ENCODE peak calls at places on chromosome 11, in five cellular contexts. M, E, J, O and S are unnamed samples.
A peak's percentile ranks its signal among the peaks of the same experiment; 100 is the strongest.

GRCh38 chr11:102464037-102464436 is 11.5 kb upstream of the TMEM123 start:
- DNase-seq in M (no peak), E (no peak), J (no peak), O (no peak), S (no peak)

GRCh38 chr11:79087238-79087956 is 353.4 kb downstream of the TENM4 start:
- DNase-seq in M (no peak), E (no peak), J (no peak), O (no peak), S (no peak)

GRCh38 chr11:21774212-21774611 is 418.7 kb upstream of the ANO5 start:
- DNase-seq in M (no peak), E (no peak), J (no peak), O (no peak), S (peak; percentile 19)

GRCh38 chr11:9138612-9139579 is 47.5 kb upstream of the SCUBE2 start:
- DNase-seq in M (peak; percentile 47), E (peak; percentile 87), J (peak; percentile 98), O (no peak), S (no peak)

GRCh38 chr11:63765688-63766241 is 2.8 kb downstream of the ZFTA start:
- DNase-seq in M (no peak), E (no peak), J (no peak), O (no peak), S (peak; percentile 24)

GRCh38 chr11:55826919-55827318 is at the start of gene OR5L2:
- DNase-seq in M (no peak), E (no peak), J (no peak), O (no peak), S (no peak)

GRCh38 chr11:131969261-131969660 is 598.8 kb downstream of the NTM start:
- DNase-seq in M (no peak), E (no peak), J (no peak), O (no peak), S (no peak)

GRCh38 chr11:13423372-13423771 is 39.6 kb downstream of the BTBD10 start:
- DNase-seq in M (no peak), E (no peak), J (no peak), O (no peak), S (no peak)

GRCh38 chr11:69524991-69525411 is 43.5 kb downstream of the LINC01488 start:
- DNase-seq in M (no peak), E (no peak), J (no peak), O (no peak), S (peak; percentile 10)

GRCh38 chr11:61023086-61024035 is 51.9 kb downstream of the CD6 start:
- DNase-seq in M (peak; percentile 85), E (no peak), J (peak; percentile 64), O (no peak), S (no peak)

GRCh38 chr11:128517457-128518230 is 69.7 kb downstream of the ETS1 start:
- DNase-seq in M (no peak), E (no peak), J (no peak), O (no peak), S (no peak)

GRCh38 chr11:30120045-30120589 is 103.3 kb upstream of the KCNA4 start:
- DNase-seq in M (no peak), E (no peak), J (no peak), O (no peak), S (no peak)

GRCh38 chr11:19977941-19978340 is 182.3 kb downstream of the DBX1 start:
- DNase-seq in M (no peak), E (no peak), J (no peak), O (no peak), S (no peak)

GRCh38 chr11:130473795-130474377 is 25.4 kb downstream of the ADAMTS15 start:
- DNase-seq in M (no peak), E (no peak), J (no peak), O (no peak), S (no peak)

GRCh38 chr11:128482512-128483191 is 104.7 kb downstream of the ETS1 start:
- DNase-seq in M (peak; percentile 67), E (no peak), J (no peak), O (no peak), S (peak; percentile 72)